ENCODE peak calls at places on chromosome 10, in five cellular contexts. One of them, this sample, is unnamed.

GRCh38 chr10:5538892-5539651 is 14.3 kb downstream of the CALML3 start:
- DNase-seq in stimulated activated CD8-positive, alpha-beta memory T cell treated with anti-CD3 and anti-CD28 coated beads, Interleukin-4, amount 100 ng/mL, for 48 hours: no peak
- DNase-seq in stomach: no peak
- DNase-seq in RCC 7860: no peak
- DNase-seq in COR-L47: no peak
- DNase-seq in this sample: no peak

GRCh38 chr10:12729885-12730284 is 271.6 kb downstream of the CCDC3 start:
- DNase-seq in COR-L47: no peak
- DNase-seq in stomach: no peak
- DNase-seq in stimulated activated CD8-positive, alpha-beta memory T cell treated with anti-CD3 and anti-CD28 coated beads, Interleukin-4, amount 100 ng/mL, for 48 hours: peak
- DNase-seq in RCC 7860: no peak
- DNase-seq in this sample: no peak

GRCh38 chr10:78746178-78746763 is 322.5 kb upstream of the ZMIZ1 start:
- DNase-seq in stimulated activated CD8-positive, alpha-beta memory T cell treated with anti-CD3 and anti-CD28 coated beads, Interleukin-4, amount 100 ng/mL, for 48 hours: no peak
- DNase-seq in RCC 7860: no peak
- DNase-seq in COR-L47: no peak
- DNase-seq in stomach: no peak
- DNase-seq in this sample: no peak

GRCh38 chr10:4828005-4828404 is 2.0 kb downstream of the AKR1E2 start:
- DNase-seq in COR-L47: no peak
- DNase-seq in stomach: no peak
- DNase-seq in RCC 7860: no peak
- DNase-seq in stimulated activated CD8-positive, alpha-beta memory T cell treated with anti-CD3 and anti-CD28 coated beads, Interleukin-4, amount 100 ng/mL, for 48 hours: no peak
- DNase-seq in this sample: no peak

GRCh38 chr10:22833353-22833752 is 94.5 kb upstream of the ARMC3 start:
- DNase-seq in stomach: no peak
- DNase-seq in COR-L47: no peak
- DNase-seq in RCC 7860: no peak
- DNase-seq in stimulated activated CD8-positive, alpha-beta memory T cell treated with anti-CD3 and anti-CD28 coated beads, Interleukin-4, amount 100 ng/mL, for 48 hours: no peak
- DNase-seq in this sample: no peak

GRCh38 chr10:89332092-89332633 is 4.4 kb downstream of the IFIT3 start:
- DNase-seq in stimulated activated CD8-positive, alpha-beta memory T cell treated with anti-CD3 and anti-CD28 coated beads, Interleukin-4, amount 100 ng/mL, for 48 hours: no peak
- DNase-seq in COR-L47: no peak
- DNase-seq in RCC 7860: peak
- DNase-seq in stomach: no peak
- DNase-seq in this sample: no peak

GRCh38 chr10:28678687-28679457 is 1.6 kb downstream of the BAMBI start:
- DNase-seq in RCC 7860: peak
- DNase-seq in stomach: no peak
- DNase-seq in COR-L47: peak
- DNase-seq in stimulated activated CD8-positive, alpha-beta memory T cell treated with anti-CD3 and anti-CD28 coated beads, Interleukin-4, amount 100 ng/mL, for 48 hours: no peak
- DNase-seq in this sample: peak

GRCh38 chr10:93894516-93895378 is 969 bp downstream of the SLC35G1 start:
- DNase-seq in stomach: no peak
- DNase-seq in stimulated activated CD8-positive, alpha-beta memory T cell treated with anti-CD3 and anti-CD28 coated beads, Interleukin-4, amount 100 ng/mL, for 48 hours: no peak
- DNase-seq in RCC 7860: no peak
- DNase-seq in COR-L47: no peak
- DNase-seq in this sample: peak

GRCh38 chr10:14468022-14468421 is 137.3 kb upstream of the FRMD4A start:
- DNase-seq in stimulated activated CD8-positive, alpha-beta memory T cell treated with anti-CD3 and anti-CD28 coated beads, Interleukin-4, amount 100 ng/mL, for 48 hours: no peak
- DNase-seq in RCC 7860: peak
- DNase-seq in stomach: no peak
- DNase-seq in COR-L47: peak
- DNase-seq in this sample: no peak

GRCh38 chr10:22158426-22158825 is 59.4 kb downstream of the EBLN1 start:
- DNase-seq in stimulated activated CD8-positive, alpha-beta memory T cell treated with anti-CD3 and anti-CD28 coated beads, Interleukin-4, amount 100 ng/mL, for 48 hours: no peak
- DNase-seq in COR-L47: peak
- DNase-seq in stomach: no peak
- DNase-seq in RCC 7860: no peak
- DNase-seq in this sample: no peak

GRCh38 chr10:4344544-4344994 is 481.4 kb upstream of the AKR1E2 start:
- DNase-seq in RCC 7860: peak
- DNase-seq in stomach: no peak
- DNase-seq in stimulated activated CD8-positive, alpha-beta memory T cell treated with anti-CD3 and anti-CD28 coated beads, Interleukin-4, amount 100 ng/mL, for 48 hours: peak
- DNase-seq in COR-L47: no peak
- DNase-seq in this sample: peak

GRCh38 chr10:101783736-101784118 is 481 bp upstream of the NPM3 start:
- DNase-seq in stimulated activated CD8-positive, alpha-beta memory T cell treated with anti-CD3 and anti-CD28 coated beads, Interleukin-4, amount 100 ng/mL, for 48 hours: no peak
- DNase-seq in COR-L47: no peak
- DNase-seq in RCC 7860: no peak
- DNase-seq in stomach: no peak
- DNase-seq in this sample: peak

GRCh38 chr10:100516847-100517246 is 2.8 kb downstream of the SEC31B start:
- DNase-seq in COR-L47: no peak
- DNase-seq in RCC 7860: no peak
- DNase-seq in stomach: no peak
- DNase-seq in stimulated activated CD8-positive, alpha-beta memory T cell treated with anti-CD3 and anti-CD28 coated beads, Interleukin-4, amount 100 ng/mL, for 48 hours: no peak
- DNase-seq in this sample: no peak

GRCh38 chr10:12784646-12785045 is 216.9 kb downstream of the CCDC3 start:
- DNase-seq in RCC 7860: no peak
- DNase-seq in stomach: no peak
- DNase-seq in COR-L47: no peak
- DNase-seq in stimulated activated CD8-positive, alpha-beta memory T cell treated with anti-CD3 and anti-CD28 coated beads, Interleukin-4, amount 100 ng/mL, for 48 hours: no peak
- DNase-seq in this sample: no peak

GRCh38 chr10:78260141-78260540 is 226.5 kb downstream of the RPS24 start:
- DNase-seq in COR-L47: no peak
- DNase-seq in stomach: no peak
- DNase-seq in RCC 7860: no peak
- DNase-seq in stimulated activated CD8-positive, alpha-beta memory T cell treated with anti-CD3 and anti-CD28 coated beads, Interleukin-4, amount 100 ng/mL, for 48 hours: no peak
- DNase-seq in this sample: no peak

GRCh38 chr10:5890519-5890878 is 456 bp downstream of the FBH1 start:
- DNase-seq in RCC 7860: no peak
- DNase-seq in stimulated activated CD8-positive, alpha-beta memory T cell treated with anti-CD3 and anti-CD28 coated beads, Interleukin-4, amount 100 ng/mL, for 48 hours: peak
- DNase-seq in stomach: no peak
- DNase-seq in COR-L47: no peak
- DNase-seq in this sample: peak

GRCh38 chr10:128210215-128211063 is 84.2 kb upstream of the MKI67 start:
- DNase-seq in RCC 7860: no peak
- DNase-seq in stomach: peak
- DNase-seq in stimulated activated CD8-positive, alpha-beta memory T cell treated with anti-CD3 and anti-CD28 coated beads, Interleukin-4, amount 100 ng/mL, for 48 hours: peak
- DNase-seq in COR-L47: no peak
- DNase-seq in this sample: no peak

GRCh38 chr10:101562231-101562630 is 25.8 kb downstream of the POLL start:
- DNase-seq in stimulated activated CD8-positive, alpha-beta memory T cell treated with anti-CD3 and anti-CD28 coated beads, Interleukin-4, amount 100 ng/mL, for 48 hours: no peak
- DNase-seq in RCC 7860: no peak
- DNase-seq in COR-L47: no peak
- DNase-seq in stomach: no peak
- DNase-seq in this sample: no peak

GRCh38 chr10:104492349-104492940 is 138.8 kb downstream of the CFAP58 start:
- DNase-seq in stimulated activated CD8-positive, alpha-beta memory T cell treated with anti-CD3 and anti-CD28 coated beads, Interleukin-4, amount 100 ng/mL, for 48 hours: no peak
- DNase-seq in COR-L47: no peak
- DNase-seq in RCC 7860: no peak
- DNase-seq in stomach: no peak
- DNase-seq in this sample: no peak

GRCh38 chr10:103761075-103761920 is 94.1 kb downstream of the SH3PXD2A start:
- DNase-seq in COR-L47: peak
- DNase-seq in stimulated activated CD8-positive, alpha-beta memory T cell treated with anti-CD3 and anti-CD28 coated beads, Interleukin-4, amount 100 ng/mL, for 48 hours: no peak
- DNase-seq in RCC 7860: no peak
- DNase-seq in stomach: no peak
- DNase-seq in this sample: no peak

GRCh38 chr10:90437452-90437851 is 420.4 kb downstream of the HTR7 start:
- DNase-seq in stimulated activated CD8-positive, alpha-beta memory T cell treated with anti-CD3 and anti-CD28 coated beads, Interleukin-4, amount 100 ng/mL, for 48 hours: no peak
- DNase-seq in RCC 7860: no peak
- DNase-seq in stomach: no peak
- DNase-seq in COR-L47: no peak
- DNase-seq in this sample: no peak

GRCh38 chr10:79393924-79394610 is 46.8 kb downstream of the PPIF start:
- DNase-seq in COR-L47: no peak
- DNase-seq in stimulated activated CD8-positive, alpha-beta memory T cell treated with anti-CD3 and anti-CD28 coated beads, Interleukin-4, amount 100 ng/mL, for 48 hours: no peak
- DNase-seq in stomach: no peak
- DNase-seq in RCC 7860: no peak
- DNase-seq in this sample: no peak

This sample was measured in RKO.